ENCODE peak calls at places on chromosome 4, in six cellular contexts. V, K, X, B, R and H are unnamed samples.

GRCh38 chr4:168514249-168514852 is 17.5 kb downstream of the PALLD start:
- DNase-seq in V (peak), K (no peak), X (no peak), B (no peak), R (no peak), H (no peak)

GRCh38 chr4:34108456-34108855 is 2135.9 kb downstream of the ARAP2 start:
- DNase-seq in V (no peak), K (no peak), X (no peak), B (no peak), R (no peak), H (no peak)

GRCh38 chr4:82758701-82759685 is 39.6 kb downstream of the SCD5 start:
- DNase-seq in V (no peak), K (no peak), X (no peak), B (peak), R (no peak), H (no peak)

GRCh38 chr4:153757407-153757806 is 2.4 kb downstream of the RNF175 start:
- DNase-seq in V (no peak), K (no peak), X (no peak), B (no peak), R (no peak), H (no peak)

GRCh38 chr4:22515888-22516541 is at the start of gene ADGRA3:
- DNase-seq in V (peak), K (no peak), X (peak), B (peak), R (no peak), H (peak)

GRCh38 chr4:107666134-107666533 is 53.9 kb downstream of the PAPSS1 start:
- DNase-seq in V (no peak), K (no peak), X (no peak), B (no peak), R (no peak), H (no peak)

GRCh38 chr4:156763511-156763910 is 208.1 kb downstream of the PDGFC start:
- DNase-seq in V (no peak), K (no peak), X (no peak), B (no peak), R (no peak), H (no peak)

GRCh38 chr4:21507439-21507838 is 441.1 kb downstream of the KCNIP4 start:
- DNase-seq in V (peak), K (no peak), X (no peak), B (no peak), R (no peak), H (no peak)

GRCh38 chr4:170089743-170090666 is at the start of gene AADAT:
- DNase-seq in V (peak), K (no peak), X (peak), B (peak), R (peak), H (peak)

GRCh38 chr4:180103794-180104193 is 2139.4 kb upstream of the TENM3 start:
- DNase-seq in V (no peak), K (no peak), X (no peak), B (no peak), R (no peak), H (no peak)

GRCh38 chr4:140448830-140449229 is 21.4 kb upstream of the CLGN start:
- DNase-seq in V (no peak), K (no peak), X (no peak), B (no peak), R (no peak), H (no peak)

GRCh38 chr4:71709961-71710360 is 73.9 kb downstream of the GC start:
- DNase-seq in V (no peak), K (no peak), X (no peak), B (no peak), R (no peak), H (no peak)

GRCh38 chr4:54942735-54943134 is 182.7 kb downstream of the KDR start:
- DNase-seq in V (no peak), K (no peak), X (no peak), B (no peak), R (no peak), H (no peak)

GRCh38 chr4:7256989-7257810 is 64.9 kb downstream of the SORCS2 start:
- DNase-seq in V (no peak), K (no peak), X (no peak), B (no peak), R (no peak), H (no peak)

GRCh38 chr4:36420111-36420679 is 138.8 kb downstream of the DTHD1 start:
- DNase-seq in V (no peak), K (no peak), X (no peak), B (no peak), R (no peak), H (no peak)

GRCh38 chr4:148214529-148215166 is 227.6 kb downstream of the NR3C2 start:
- DNase-seq in V (no peak), K (no peak), X (peak), B (peak), R (no peak), H (no peak)

DNA sequence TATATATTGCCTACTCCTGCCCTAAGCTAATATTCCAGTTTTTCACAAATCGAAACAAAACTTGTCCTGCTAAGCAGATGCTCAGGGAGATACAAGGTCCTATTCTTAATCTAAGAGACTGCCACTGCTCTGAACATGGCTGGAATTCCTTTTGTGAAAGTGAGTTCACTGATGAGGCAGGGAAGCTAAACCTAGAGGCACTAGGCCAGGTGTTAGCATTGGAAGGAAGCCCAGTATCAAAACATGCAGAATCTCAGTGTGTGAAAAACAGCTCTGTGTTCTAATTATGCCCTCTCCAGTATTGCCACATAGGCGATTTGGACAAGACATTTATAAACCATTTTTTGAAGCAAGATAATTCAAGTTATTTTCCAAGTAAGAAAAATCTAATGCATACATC is 47.6 kb downstream of the ABCG2 start:
- DNase-seq in V (peak), K (no peak), X (no peak), B (no peak), R (no peak), H (no peak)
- H3K27ac ChIP-seq in V (no peak), K (no peak), X (no peak), B (no peak), R (no peak), H (no peak)

GRCh38 chr4:4425696-4426095 is 38.8 kb downstream of the NSG1 start:
- DNase-seq in V (no peak), K (peak), X (peak), B (no peak), R (no peak), H (no peak)

GRCh38 chr4:4425119-4425690 is 38.3 kb downstream of the NSG1 start:
- DNase-seq in V (no peak), K (peak), X (no peak), B (no peak), R (no peak), H (no peak)

GRCh38 chr4:4423706-4424498 is 37.0 kb downstream of the NSG1 start:
- DNase-seq in V (no peak), K (no peak), X (peak), B (no peak), R (no peak), H (no peak)

GRCh38 chr4:4422856-4423485 is 36.1 kb downstream of the NSG1 start:
- DNase-seq in V (no peak), K (peak), X (no peak), B (no peak), R (no peak), H (no peak)

GRCh38 chr4:4424499-4425115 is 37.7 kb downstream of the NSG1 start:
- DNase-seq in V (no peak), K (peak), X (peak), B (no peak), R (no peak), H (no peak)
- H3K27ac ChIP-seq in V (no peak), K (no peak), X (no peak), B (no peak), R (no peak), H (no peak)

GRCh38 chr4:81607947-81608346 is 136.2 kb upstream of the RASGEF1B start:
- DNase-seq in V (no peak), K (no peak), X (no peak), B (no peak), R (no peak), H (no peak)

GRCh38 chr4:81605278-81605677 is 133.6 kb upstream of the RASGEF1B start:
- DNase-seq in V (no peak), K (no peak), X (no peak), B (no peak), R (no peak), H (no peak)

GRCh38 chr4:81606796-81607550 is 135.3 kb upstream of the RASGEF1B start:
- DNase-seq in V (no peak), K (no peak), X (peak), B (no peak), R (no peak), H (no peak)

GRCh38 chr4:81606166-81606565 is 134.5 kb upstream of the RASGEF1B start:
- DNase-seq in V (no peak), K (no peak), X (no peak), B (no peak), R (no peak), H (no peak)

DNA sequence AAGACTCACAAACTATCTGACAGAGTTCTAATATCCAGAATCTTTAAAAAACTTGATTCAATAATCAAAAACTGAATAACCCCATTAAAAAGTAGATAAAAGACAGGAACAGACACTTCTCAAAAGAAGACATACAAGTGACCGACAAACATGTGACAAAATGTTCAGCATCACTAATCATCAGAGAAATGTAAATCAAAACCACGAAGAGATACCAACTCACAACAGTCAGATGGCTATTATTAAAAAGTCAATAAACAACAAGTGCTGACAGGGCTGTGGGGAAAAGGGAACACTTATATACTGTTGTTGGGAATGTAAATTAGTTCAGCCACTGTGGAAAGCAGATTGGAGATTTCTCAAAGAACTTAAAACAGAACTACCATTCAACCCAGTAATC is 138.1 kb upstream of the RASGEF1B start:
- DNase-seq in V (no peak), K (no peak), X (no peak), B (no peak), R (no peak), H (no peak)
- H3K27ac ChIP-seq in V (no peak), K (no peak), X (no peak), B (no peak), R (no peak), H (no peak)

GRCh38 chr4:41373221-41373620 is 116.5 kb downstream of the UCHL1 start:
- DNase-seq in V (no peak), K (no peak), X (no peak), B (no peak), R (no peak), H (no peak)

GRCh38 chr4:41379230-41379629 is 122.5 kb downstream of the UCHL1 start:
- DNase-seq in V (no peak), K (no peak), X (no peak), B (no peak), R (no peak), H (no peak)

GRCh38 chr4:41377196-41377595 is 120.5 kb downstream of the UCHL1 start:
- DNase-seq in V (no peak), K (no peak), X (no peak), B (no peak), R (no peak), H (no peak)

GRCh38 chr4:41380758-41381157 is 124.0 kb downstream of the UCHL1 start:
- DNase-seq in V (no peak), K (no peak), X (no peak), B (no peak), R (no peak), H (no peak)

GRCh38 chr4:41375561-41375960 is 118.8 kb downstream of the UCHL1 start:
- DNase-seq in V (no peak), K (no peak), X (no peak), B (no peak), R (no peak), H (no peak)
- H3K27ac ChIP-seq in V (no peak), K (no peak), X (peak), B (no peak), R (no peak), H (no peak)

GRCh38 chr4:5784960-5785611 is 74.1 kb downstream of the EVC start:
- DNase-seq in V (no peak), K (peak), X (no peak), B (no peak), R (no peak), H (peak)
- H3K27ac ChIP-seq in V (no peak), K (no peak), X (no peak), B (no peak), R (no peak), H (no peak)

GRCh38 chr4:158875026-158875425 is 106.2 kb downstream of the FNIP2 start:
- DNase-seq in V (no peak), K (no peak), X (no peak), B (no peak), R (no peak), H (no peak)
- H3K27ac ChIP-seq in V (no peak), K (no peak), X (no peak), B (no peak), R (no peak), H (no peak)

DNA sequence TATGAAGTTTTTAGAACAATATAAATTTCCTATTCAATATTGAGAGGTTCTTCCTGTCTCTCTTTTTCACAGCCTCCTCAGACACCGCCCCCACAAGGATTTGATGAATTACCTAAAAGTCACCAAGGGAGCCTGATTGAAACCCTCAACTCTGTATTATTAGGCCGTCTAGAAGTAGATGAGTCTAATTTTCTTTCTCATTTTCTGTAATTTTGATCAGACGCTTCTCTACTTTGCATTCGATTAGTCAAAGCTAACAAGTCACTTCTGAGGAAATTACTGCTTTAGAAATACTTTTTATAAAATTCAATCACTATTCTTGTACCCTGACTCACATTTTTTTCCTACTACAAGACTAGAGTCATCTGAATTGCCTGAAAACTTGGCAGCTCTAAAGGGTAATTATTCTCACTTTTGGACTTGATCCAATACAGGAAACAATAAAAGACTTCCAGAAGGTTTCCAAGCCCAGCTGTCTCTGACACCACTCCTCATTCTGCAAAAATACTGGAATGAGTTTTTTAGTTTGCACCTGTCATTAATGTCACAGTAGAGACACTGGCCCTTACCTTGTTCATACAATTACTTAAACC is 111.2 kb downstream of the ELOVL6 start:
- DNase-seq in V (no peak), K (no peak), X (no peak), B (no peak), R (no peak), H (no peak)
- H3K27ac ChIP-seq in V (no peak), K (no peak), X (no peak), B (no peak), R (no peak), H (no peak)